ENCODE peak calls at places on chromosomes 2 and 18, in four cellular contexts. One of them, this sample, is unnamed.

GRCh38 chr2:9946076-9946475 is 5.4 kb upstream of the GRHL1 start:
- DNase-seq in GM12878: no peak
- DNase-seq in K562: no peak
- DNase-seq in HepG2: no peak
- DNase-seq in this sample: no peak

GRCh38 chr2:3805120-3805519 is 101.7 kb downstream of the DCDC2C start:
- DNase-seq in GM12878: no peak
- DNase-seq in K562: peak; percentile 48
- DNase-seq in HepG2: peak; percentile 57
- DNase-seq in this sample: peak; percentile 56

GRCh38 chr2:50856112-50856511 is 175.8 kb downstream of the NRXN1 start:
- DNase-seq in GM12878: no peak
- DNase-seq in K562: no peak
- DNase-seq in HepG2: no peak
- DNase-seq in this sample: no peak

GRCh38 chr2:143717053-143717452 is 587.8 kb downstream of the ARHGAP15 start:
- DNase-seq in GM12878: no peak
- DNase-seq in K562: no peak
- DNase-seq in HepG2: no peak
- DNase-seq in this sample: no peak

GRCh38 chr2:96914332-96914731 is 44.5 kb upstream of the SEMA4C start:
- DNase-seq in GM12878: no peak
- DNase-seq in K562: no peak
- DNase-seq in HepG2: no peak
- DNase-seq in this sample: no peak

GRCh38 chr18:10299686-10300085 is 154.7 kb upstream of the APCDD1 start:
- DNase-seq in GM12878: no peak
- DNase-seq in K562: no peak
- DNase-seq in HepG2: no peak
- DNase-seq in this sample: no peak

GRCh38 chr2:132953771-132954170 is 283.8 kb upstream of the LYPD1 start:
- DNase-seq in GM12878: peak; percentile 33
- DNase-seq in K562: no peak
- DNase-seq in HepG2: no peak
- DNase-seq in this sample: no peak

GRCh38 chr18:27604583-27604982 is 419.5 kb upstream of the CHST9 start:
- DNase-seq in GM12878: no peak
- DNase-seq in K562: no peak
- DNase-seq in HepG2: no peak
- DNase-seq in this sample: no peak

GRCh38 chr18:58937913-58938312 is 73.2 kb downstream of the ZNF532 start:
- DNase-seq in GM12878: no peak
- DNase-seq in K562: no peak
- DNase-seq in HepG2: no peak
- DNase-seq in this sample: no peak

GRCh38 chr2:109208071-109208950 is 79.3 kb downstream of the SH3RF3 start:
- DNase-seq in GM12878: no peak
- DNase-seq in K562: no peak
- DNase-seq in HepG2: no peak
- DNase-seq in this sample: no peak

GRCh38 chr2:88600038-88600465 is 27.2 kb downstream of the EIF2AK3 start:
- DNase-seq in GM12878: peak; percentile 98
- DNase-seq in K562: peak; percentile 75
- DNase-seq in HepG2: peak; percentile 90
- DNase-seq in this sample: peak; percentile 69

GRCh38 chr2:10934308-10934978 is 22.7 kb downstream of the KCNF1 start:
- DNase-seq in GM12878: no peak
- DNase-seq in K562: no peak
- DNase-seq in HepG2: peak; percentile 27
- DNase-seq in this sample: no peak

GRCh38 chr18:65468881-65469280 is 281.9 kb upstream of the CDH7 start:
- DNase-seq in GM12878: no peak
- DNase-seq in K562: no peak
- DNase-seq in HepG2: no peak
- DNase-seq in this sample: no peak

GRCh38 chr2:6054394-6054732 is 362.2 kb downstream of the SOX11 start:
- DNase-seq in GM12878: no peak
- DNase-seq in K562: no peak
- DNase-seq in HepG2: no peak
- DNase-seq in this sample: no peak

GRCh38 chr2:119680457-119681195 is 1.6 kb downstream of the TMEM177 start:
- DNase-seq in GM12878: no peak
- DNase-seq in K562: no peak
- DNase-seq in HepG2: no peak
- DNase-seq in this sample: no peak

GRCh38 chr2:72788756-72789155 is 37.1 kb downstream of the EXOC6B start:
- DNase-seq in GM12878: no peak
- DNase-seq in K562: no peak
- DNase-seq in HepG2: no peak
- DNase-seq in this sample: no peak

GRCh38 chr2:210961249-210961648 is 404.9 kb downstream of the CPS1 start:
- DNase-seq in GM12878: no peak
- DNase-seq in K562: no peak
- DNase-seq in HepG2: peak; percentile 58
- DNase-seq in this sample: no peak

GRCh38 chr2:111219285-111219684 is 98.6 kb downstream of the BCL2L11 start:
- DNase-seq in GM12878: peak; percentile 98
- DNase-seq in K562: no peak
- DNase-seq in HepG2: no peak
- DNase-seq in this sample: no peak

GRCh38 chr2:204977914-204978313 is 432.6 kb downstream of the PARD3B start:
- DNase-seq in GM12878: no peak
- DNase-seq in K562: no peak
- DNase-seq in HepG2: no peak
- DNase-seq in this sample: no peak

GRCh38 chr2:233800231-233800630 is 22.1 kb downstream of the MROH2A start:
- DNase-seq in GM12878: no peak
- DNase-seq in K562: no peak
- DNase-seq in HepG2: no peak
- DNase-seq in this sample: no peak

GRCh38 chr2:172372436-172372835 is 55.0 kb upstream of the ITGA6 start:
- DNase-seq in GM12878: no peak
- DNase-seq in K562: no peak
- DNase-seq in HepG2: no peak
- DNase-seq in this sample: no peak

GRCh38 chr18:78898066-78898465 is 81.6 kb upstream of the SALL3 start:
- DNase-seq in GM12878: no peak
- DNase-seq in K562: no peak
- DNase-seq in HepG2: no peak
- DNase-seq in this sample: no peak

GRCh38 chr2:11550901-11551568 is 17.2 kb downstream of the GREB1 start:
- DNase-seq in GM12878: no peak
- DNase-seq in K562: no peak
- DNase-seq in HepG2: no peak
- DNase-seq in this sample: no peak

GRCh38 chr2:40844353-40845277 is 392.7 kb upstream of the SLC8A1 start:
- DNase-seq in GM12878: no peak
- DNase-seq in K562: no peak
- DNase-seq in HepG2: peak; percentile 41
- DNase-seq in this sample: peak; percentile 10

GRCh38 chr2:88114821-88115220 is 13.0 kb downstream of the FABP1 start:
- DNase-seq in GM12878: no peak
- DNase-seq in K562: no peak
- DNase-seq in HepG2: no peak
- DNase-seq in this sample: no peak

GRCh38 chr18:56475250-56475649 is 163.1 kb downstream of the TXNL1 start:
- DNase-seq in GM12878: no peak
- DNase-seq in K562: no peak
- DNase-seq in HepG2: no peak
- DNase-seq in this sample: no peak

GRCh38 chr2:102439065-102439695 is 16.2 kb downstream of the IL18RAP start:
- DNase-seq in GM12878: no peak
- DNase-seq in K562: no peak
- DNase-seq in HepG2: peak; percentile 10
- DNase-seq in this sample: no peak

GRCh38 chr2:60867848-60868247 is 13.5 kb upstream of the REL start:
- DNase-seq in GM12878: no peak
- DNase-seq in K562: no peak
- DNase-seq in HepG2: no peak
- DNase-seq in this sample: no peak

GRCh38 chr2:188294547-188294946 is 2.9 kb downstream of the GULP1 start:
- DNase-seq in GM12878: no peak
- DNase-seq in K562: no peak
- DNase-seq in HepG2: no peak
- DNase-seq in this sample: no peak

GRCh38 chr2:16513626-16514025 is 152.0 kb downstream of the CYRIA start:
- DNase-seq in GM12878: no peak
- DNase-seq in K562: no peak
- DNase-seq in HepG2: no peak
- DNase-seq in this sample: no peak

GRCh38 chr2:167929461-167929860 is 317.9 kb downstream of the STK39 start:
- DNase-seq in GM12878: no peak
- DNase-seq in K562: no peak
- DNase-seq in HepG2: no peak
- DNase-seq in this sample: no peak

GRCh38 chr18:10122116-10122515 is 208.3 kb downstream of the VAPA start:
- DNase-seq in GM12878: no peak
- DNase-seq in K562: no peak
- DNase-seq in HepG2: no peak
- DNase-seq in this sample: peak; percentile 45

DNA sequence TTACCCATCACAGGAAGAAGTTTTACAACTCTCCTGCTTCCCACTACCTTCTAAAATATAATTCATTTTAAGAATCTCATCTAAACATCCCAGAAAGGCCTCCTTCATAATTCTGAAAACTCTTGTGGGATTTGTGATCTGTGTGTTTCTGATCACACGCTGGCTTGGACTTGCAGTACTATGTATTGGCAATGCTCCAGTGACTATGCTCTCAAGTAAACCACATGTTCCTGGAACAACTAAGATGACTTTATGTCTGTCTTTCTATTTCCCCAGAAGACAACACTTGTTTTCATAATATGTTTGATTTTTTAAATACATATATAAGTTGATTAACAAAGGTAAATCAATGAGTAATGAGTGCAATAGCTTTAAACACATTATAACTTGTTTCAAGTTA is 376.6 kb upstream of the NETO1 start:
- DNase-seq in GM12878: no peak
- DNase-seq in K562: no peak
- DNase-seq in HepG2: no peak
- DNase-seq in this sample: no peak
- TF ChIP-seq FOXK2 in GM12878: no peak
- TF ChIP-seq FOXK2 in K562: no peak
- TF ChIP-seq FOXK2 in HepG2: no peak
- TF ChIP-seq FOXK2 in this sample: no peak

GRCh38 chr2:231387904-231388724 is 7.4 kb upstream of the B3GNT7 start:
- DNase-seq in GM12878: no peak
- DNase-seq in K562: no peak
- DNase-seq in HepG2: peak; percentile 73
- DNase-seq in this sample: no peak
- TF ChIP-seq FOXK2 in GM12878: no peak
- TF ChIP-seq FOXK2 in K562: no peak
- TF ChIP-seq FOXK2 in HepG2: no peak
- TF ChIP-seq FOXK2 in this sample: no peak

DNA sequence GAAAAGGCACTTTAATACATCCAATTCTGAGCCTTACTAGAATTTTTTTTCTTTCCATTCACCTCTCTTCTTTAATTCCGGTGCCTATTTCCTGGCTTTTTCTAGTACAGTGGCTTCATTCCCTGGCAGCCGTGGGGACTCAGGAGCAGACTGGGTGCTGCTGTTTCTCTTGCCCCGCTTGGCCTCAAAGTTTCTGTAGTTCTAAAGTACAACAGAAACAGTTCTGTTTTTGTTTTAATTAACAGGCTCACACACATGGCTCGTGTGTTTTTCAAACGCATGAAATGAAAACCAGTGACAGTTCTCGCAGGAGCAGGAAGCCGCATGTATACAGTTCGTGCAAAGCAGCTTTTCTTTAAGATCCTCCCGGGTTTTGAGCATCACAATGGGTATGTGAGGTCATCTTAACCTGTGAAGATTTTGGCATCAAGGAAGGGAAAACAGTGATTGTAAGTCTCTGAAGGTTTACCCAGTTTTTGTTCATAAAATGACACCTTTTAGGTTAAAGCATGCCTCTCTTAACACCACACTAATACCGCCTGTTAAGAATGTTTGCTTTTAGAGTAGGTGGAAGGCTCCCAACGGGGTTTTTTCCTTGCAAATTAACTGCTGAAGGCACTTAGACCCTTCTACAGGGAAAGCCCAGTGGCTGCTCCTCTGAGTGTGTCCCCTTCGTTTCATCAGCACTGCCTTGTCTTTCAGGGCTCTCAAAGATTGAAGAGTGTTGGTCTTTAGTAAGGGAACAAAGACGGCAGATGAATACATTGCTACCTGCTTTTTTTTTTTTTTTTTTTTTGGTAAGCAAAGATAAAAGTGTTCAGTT is 5.8 kb downstream of the FZD7 start:
- DNase-seq in GM12878: no peak
- DNase-seq in K562: no peak
- DNase-seq in HepG2: no peak
- DNase-seq in this sample: no peak
- TF ChIP-seq FOXK2 in GM12878: no peak
- TF ChIP-seq FOXK2 in K562: no peak
- TF ChIP-seq FOXK2 in HepG2: no peak
- TF ChIP-seq FOXK2 in this sample: no peak

DNA sequence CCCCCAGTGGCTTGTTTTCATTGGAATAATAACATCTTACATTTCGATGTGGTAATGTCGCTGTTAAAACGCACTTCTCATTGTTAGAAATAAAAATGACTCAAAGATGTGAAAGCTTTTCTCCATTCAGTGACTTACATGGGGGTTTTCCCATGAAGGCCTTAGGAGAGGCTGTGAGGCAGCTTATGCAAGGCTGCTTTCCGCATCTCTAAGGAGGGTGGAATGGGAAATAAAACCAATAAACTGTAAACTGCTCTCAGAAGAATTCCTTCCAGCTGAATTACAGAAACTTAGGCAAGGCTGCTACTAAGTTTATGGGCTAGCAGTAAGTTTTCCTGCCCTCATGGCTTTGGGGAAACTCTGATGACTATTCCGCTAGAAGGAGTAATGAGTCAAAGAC is 97.6 kb upstream of the SMAD7 start:
- DNase-seq in GM12878: no peak
- DNase-seq in K562: no peak
- DNase-seq in HepG2: no peak
- DNase-seq in this sample: no peak
- TF ChIP-seq FOXK2 in GM12878: no peak
- TF ChIP-seq FOXK2 in K562: no peak
- TF ChIP-seq FOXK2 in HepG2: no peak
- TF ChIP-seq FOXK2 in this sample: no peak

GRCh38 chr2:42195559-42195958 is 26.4 kb downstream of the EML4 start:
- DNase-seq in GM12878: no peak
- DNase-seq in K562: no peak
- DNase-seq in HepG2: peak; percentile 88
- DNase-seq in this sample: no peak
- TF ChIP-seq FOXK2 in GM12878: no peak
- TF ChIP-seq FOXK2 in K562: no peak
- TF ChIP-seq FOXK2 in HepG2: peak; percentile 78
- TF ChIP-seq FOXK2 in this sample: no peak

This sample was measured in HEK293T.